ENCODE peak calls at places on chromosomes 13 and 19, in five cellular contexts. One of them, this sample, is unnamed. For H3K36me3, the result is how much of the 10 kb centered on the place peaks cover.

GRCh38 chr13:24038405-24038804 is 122.1 kb upstream of the SPATA13 start:
- DNase-seq in mammary epithelial cell: peak
- DNase-seq in pancreas: no peak
- DNase-seq in CD8-positive, alpha-beta memory T cell: no peak
- DNase-seq in cardiac muscle cell: no peak
- DNase-seq in this sample: no peak

GRCh38 chr19:16737909-16738308 is 18.3 kb downstream of the NWD1 start:
- DNase-seq in mammary epithelial cell: no peak
- DNase-seq in pancreas: no peak
- DNase-seq in CD8-positive, alpha-beta memory T cell: no peak
- DNase-seq in cardiac muscle cell: no peak
- DNase-seq in this sample: no peak

GRCh38 chr19:43560687-43561086 is 14.6 kb downstream of the XRCC1 start:
- DNase-seq in mammary epithelial cell: no peak
- DNase-seq in pancreas: no peak
- DNase-seq in CD8-positive, alpha-beta memory T cell: no peak
- DNase-seq in cardiac muscle cell: no peak
- DNase-seq in this sample: peak

GRCh38 chr19:48390188-48391099 is 907 bp downstream of the KDELR1 start:
- DNase-seq in mammary epithelial cell: peak
- DNase-seq in pancreas: peak
- DNase-seq in CD8-positive, alpha-beta memory T cell: peak
- DNase-seq in cardiac muscle cell: peak
- DNase-seq in this sample: peak

GRCh38 chr19:18975011-18975410 is 34.0 kb upstream of the HOMER3 start:
- DNase-seq in mammary epithelial cell: peak
- DNase-seq in pancreas: no peak
- DNase-seq in CD8-positive, alpha-beta memory T cell: no peak
- DNase-seq in cardiac muscle cell: no peak
- DNase-seq in this sample: no peak

GRCh38 chr19:57803594-57804325 is 11.0 kb downstream of the ZNF552 start:
- DNase-seq in mammary epithelial cell: peak
- DNase-seq in pancreas: no peak
- DNase-seq in CD8-positive, alpha-beta memory T cell: no peak
- DNase-seq in cardiac muscle cell: peak
- DNase-seq in this sample: peak

GRCh38 chr13:104593693-104594092 is 1527.5 kb upstream of the SLC10A2 start:
- DNase-seq in mammary epithelial cell: no peak
- DNase-seq in pancreas: no peak
- DNase-seq in CD8-positive, alpha-beta memory T cell: no peak
- DNase-seq in cardiac muscle cell: no peak
- DNase-seq in this sample: no peak

GRCh38 chr13:75175575-75175974 is 306.4 kb downstream of the TBC1D4 start:
- DNase-seq in mammary epithelial cell: no peak
- DNase-seq in pancreas: no peak
- DNase-seq in CD8-positive, alpha-beta memory T cell: no peak
- DNase-seq in cardiac muscle cell: no peak
- DNase-seq in this sample: no peak

GRCh38 chr13:110644892-110645521 is 29.7 kb downstream of the NAXD start:
- DNase-seq in mammary epithelial cell: peak
- DNase-seq in pancreas: peak
- DNase-seq in CD8-positive, alpha-beta memory T cell: peak
- DNase-seq in cardiac muscle cell: peak
- DNase-seq in this sample: peak

GRCh38 chr19:18418725-18419194 is 438 bp upstream of the SSBP4 start:
- DNase-seq in mammary epithelial cell: no peak
- DNase-seq in pancreas: no peak
- DNase-seq in CD8-positive, alpha-beta memory T cell: peak
- DNase-seq in cardiac muscle cell: no peak
- DNase-seq in this sample: no peak

GRCh38 chr19:16017138-16017490 is 59.2 kb upstream of the TPM4 start:
- DNase-seq in mammary epithelial cell: no peak
- DNase-seq in pancreas: no peak
- DNase-seq in CD8-positive, alpha-beta memory T cell: no peak
- DNase-seq in cardiac muscle cell: no peak
- DNase-seq in this sample: no peak

GRCh38 chr19:58477130-58477529 is 978 bp downstream of the ZNF446 start:
- DNase-seq in mammary epithelial cell: no peak
- DNase-seq in pancreas: no peak
- DNase-seq in CD8-positive, alpha-beta memory T cell: peak
- DNase-seq in cardiac muscle cell: no peak
- DNase-seq in this sample: no peak

GRCh38 chr13:102240110-102240509 is 161.7 kb downstream of the FGF14 start:
- DNase-seq in mammary epithelial cell: no peak
- DNase-seq in pancreas: no peak
- DNase-seq in CD8-positive, alpha-beta memory T cell: no peak
- DNase-seq in cardiac muscle cell: no peak
- DNase-seq in this sample: no peak

GRCh38 chr13:77207943-77208342 is 119.0 kb downstream of the MYCBP2 start:
- DNase-seq in mammary epithelial cell: peak
- DNase-seq in pancreas: no peak
- DNase-seq in CD8-positive, alpha-beta memory T cell: no peak
- DNase-seq in cardiac muscle cell: no peak
- DNase-seq in this sample: no peak

GRCh38 chr19:14337510-14337909 is 43.7 kb upstream of the ADGRE5 start:
- DNase-seq in mammary epithelial cell: no peak
- DNase-seq in pancreas: no peak
- DNase-seq in CD8-positive, alpha-beta memory T cell: peak
- DNase-seq in cardiac muscle cell: no peak
- DNase-seq in this sample: no peak

GRCh38 chr13:35994131-35994966 is 136.8 kb downstream of the DCLK1 start:
- DNase-seq in mammary epithelial cell: peak
- DNase-seq in pancreas: peak
- DNase-seq in CD8-positive, alpha-beta memory T cell: no peak
- DNase-seq in cardiac muscle cell: no peak
- DNase-seq in this sample: no peak

GRCh38 chr13:18962168-18962734 is 219.4 kb downstream of the TUBA3C start:
- DNase-seq in mammary epithelial cell: no peak
- DNase-seq in pancreas: no peak
- DNase-seq in CD8-positive, alpha-beta memory T cell: no peak
- DNase-seq in cardiac muscle cell: no peak
- DNase-seq in this sample: no peak

GRCh38 chr13:51034906-51035305 is 76.2 kb downstream of the C13orf42 start:
- DNase-seq in mammary epithelial cell: no peak
- DNase-seq in pancreas: no peak
- DNase-seq in CD8-positive, alpha-beta memory T cell: no peak
- DNase-seq in cardiac muscle cell: no peak
- DNase-seq in this sample: no peak

GRCh38 chr13:51032831-51033230 is 78.2 kb downstream of the C13orf42 start:
- DNase-seq in mammary epithelial cell: no peak
- DNase-seq in pancreas: no peak
- DNase-seq in CD8-positive, alpha-beta memory T cell: no peak
- DNase-seq in cardiac muscle cell: no peak
- DNase-seq in this sample: no peak

GRCh38 chr13:51040431-51040830 is 70.6 kb downstream of the C13orf42 start:
- DNase-seq in mammary epithelial cell: no peak
- DNase-seq in pancreas: no peak
- DNase-seq in CD8-positive, alpha-beta memory T cell: no peak
- DNase-seq in cardiac muscle cell: no peak
- DNase-seq in this sample: no peak

GRCh38 chr13:51033431-51034185 is 77.5 kb downstream of the C13orf42 start:
- DNase-seq in mammary epithelial cell: no peak
- DNase-seq in pancreas: no peak
- DNase-seq in CD8-positive, alpha-beta memory T cell: no peak
- DNase-seq in cardiac muscle cell: no peak
- DNase-seq in this sample: no peak

GRCh38 chr13:51035469-51035868 is 75.6 kb downstream of the C13orf42 start:
- DNase-seq in mammary epithelial cell: no peak
- DNase-seq in pancreas: no peak
- DNase-seq in CD8-positive, alpha-beta memory T cell: no peak
- DNase-seq in cardiac muscle cell: no peak
- DNase-seq in this sample: no peak
- H3K36me3 ChIP-seq in mammary epithelial cell: under half
- H3K36me3 ChIP-seq in pancreas: under half
- H3K36me3 ChIP-seq in CD8-positive, alpha-beta memory T cell: under half
- H3K36me3 ChIP-seq in cardiac muscle cell: under half
- H3K36me3 ChIP-seq in this sample: under half

GRCh38 chr19:11172576-11172975 is 17.0 kb upstream of the SPC24 start:
- DNase-seq in mammary epithelial cell: no peak
- DNase-seq in pancreas: no peak
- DNase-seq in CD8-positive, alpha-beta memory T cell: no peak
- DNase-seq in cardiac muscle cell: no peak
- DNase-seq in this sample: no peak

GRCh38 chr19:11169896-11170678 is 14.5 kb upstream of the SPC24 start:
- DNase-seq in mammary epithelial cell: no peak
- DNase-seq in pancreas: no peak
- DNase-seq in CD8-positive, alpha-beta memory T cell: no peak
- DNase-seq in cardiac muscle cell: no peak
- DNase-seq in this sample: no peak

GRCh38 chr19:11173516-11174155 is 18.1 kb upstream of the SPC24 start:
- DNase-seq in mammary epithelial cell: no peak
- DNase-seq in pancreas: no peak
- DNase-seq in CD8-positive, alpha-beta memory T cell: no peak
- DNase-seq in cardiac muscle cell: no peak
- DNase-seq in this sample: no peak

GRCh38 chr19:11168568-11168967 is 13.0 kb upstream of the SPC24 start:
- DNase-seq in mammary epithelial cell: peak
- DNase-seq in pancreas: no peak
- DNase-seq in CD8-positive, alpha-beta memory T cell: no peak
- DNase-seq in cardiac muscle cell: no peak
- DNase-seq in this sample: no peak

DNA sequence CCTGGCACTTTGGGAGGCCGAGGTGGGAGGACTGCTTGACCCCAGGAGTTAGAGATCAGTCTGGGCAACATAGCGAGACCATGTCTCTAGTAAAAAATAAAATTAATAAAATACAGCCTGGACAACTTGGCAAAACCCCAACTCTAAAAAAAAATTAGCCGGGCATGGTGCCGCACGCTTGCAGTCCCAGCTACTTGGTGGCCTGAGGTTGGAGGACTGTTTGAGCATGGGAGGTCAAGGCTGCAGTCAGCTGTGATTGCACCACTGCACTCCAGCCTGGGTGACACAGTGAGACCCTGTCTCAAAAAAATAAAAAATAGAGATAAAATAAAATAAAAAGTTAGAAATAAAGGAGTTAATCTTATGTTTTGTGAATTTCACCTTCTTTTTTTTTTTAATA is 15.6 kb upstream of the SPC24 start:
- DNase-seq in mammary epithelial cell: no peak
- DNase-seq in pancreas: no peak
- DNase-seq in CD8-positive, alpha-beta memory T cell: no peak
- DNase-seq in cardiac muscle cell: no peak
- DNase-seq in this sample: no peak
- H3K27ac ChIP-seq in mammary epithelial cell: no peak
- H3K27ac ChIP-seq in pancreas: no peak
- H3K27ac ChIP-seq in CD8-positive, alpha-beta memory T cell: no peak
- H3K27ac ChIP-seq in cardiac muscle cell: no peak
- H3K27ac ChIP-seq in this sample: no peak

DNA sequence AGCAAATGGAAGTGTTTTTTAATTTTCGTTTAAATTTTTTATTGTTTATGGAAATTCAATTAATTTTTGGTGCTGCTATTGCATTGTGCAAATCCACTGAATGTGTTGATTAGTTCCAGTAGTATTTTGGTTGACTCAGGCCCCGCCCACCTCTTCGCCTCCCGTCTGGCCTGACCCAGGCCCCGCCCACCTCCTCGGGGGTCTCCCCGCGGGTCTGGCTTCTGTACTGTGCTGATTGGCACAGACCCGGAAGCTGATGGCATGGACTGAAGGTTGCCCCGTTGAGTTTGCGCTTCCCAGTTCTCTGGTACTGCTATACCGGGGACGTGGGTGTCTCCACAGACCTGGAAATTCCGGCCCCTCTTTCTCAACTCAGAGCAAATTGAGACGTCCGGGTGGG is 14.6 kb downstream of the ZNF701 start:
- DNase-seq in mammary epithelial cell: no peak
- DNase-seq in pancreas: no peak
- DNase-seq in CD8-positive, alpha-beta memory T cell: no peak
- DNase-seq in cardiac muscle cell: peak
- DNase-seq in this sample: peak
- H3K36me3 ChIP-seq in mammary epithelial cell: under half
- H3K36me3 ChIP-seq in pancreas: under half
- H3K36me3 ChIP-seq in CD8-positive, alpha-beta memory T cell: under half
- H3K36me3 ChIP-seq in cardiac muscle cell: under half
- H3K36me3 ChIP-seq in this sample: half or more

GRCh38 chr19:1473424-1473851 is 5.6 kb downstream of the C19orf25 start:
- DNase-seq in mammary epithelial cell: no peak
- DNase-seq in pancreas: no peak
- DNase-seq in CD8-positive, alpha-beta memory T cell: no peak
- DNase-seq in cardiac muscle cell: no peak
- DNase-seq in this sample: peak

GRCh38 chr19:1475751-1476437 is 3.1 kb downstream of the C19orf25 start:
- DNase-seq in mammary epithelial cell: no peak
- DNase-seq in pancreas: no peak
- DNase-seq in CD8-positive, alpha-beta memory T cell: no peak
- DNase-seq in cardiac muscle cell: no peak
- DNase-seq in this sample: no peak

GRCh38 chr19:1474011-1474764 is 4.8 kb downstream of the C19orf25 start:
- DNase-seq in mammary epithelial cell: no peak
- DNase-seq in pancreas: no peak
- DNase-seq in CD8-positive, alpha-beta memory T cell: no peak
- DNase-seq in cardiac muscle cell: no peak
- DNase-seq in this sample: no peak

GRCh38 chr19:1473056-1473400 is 6.0 kb downstream of the C19orf25 start:
- DNase-seq in mammary epithelial cell: no peak
- DNase-seq in pancreas: no peak
- DNase-seq in CD8-positive, alpha-beta memory T cell: no peak
- DNase-seq in cardiac muscle cell: no peak
- DNase-seq in this sample: no peak

GRCh38 chr19:1474765-1475351 is 4.2 kb downstream of the C19orf25 start:
- DNase-seq in mammary epithelial cell: no peak
- DNase-seq in pancreas: no peak
- DNase-seq in CD8-positive, alpha-beta memory T cell: no peak
- DNase-seq in cardiac muscle cell: no peak
- DNase-seq in this sample: no peak
- H3K27ac ChIP-seq in mammary epithelial cell: no peak
- H3K27ac ChIP-seq in pancreas: no peak
- H3K27ac ChIP-seq in CD8-positive, alpha-beta memory T cell: no peak
- H3K27ac ChIP-seq in cardiac muscle cell: no peak
- H3K27ac ChIP-seq in this sample: no peak

DNA sequence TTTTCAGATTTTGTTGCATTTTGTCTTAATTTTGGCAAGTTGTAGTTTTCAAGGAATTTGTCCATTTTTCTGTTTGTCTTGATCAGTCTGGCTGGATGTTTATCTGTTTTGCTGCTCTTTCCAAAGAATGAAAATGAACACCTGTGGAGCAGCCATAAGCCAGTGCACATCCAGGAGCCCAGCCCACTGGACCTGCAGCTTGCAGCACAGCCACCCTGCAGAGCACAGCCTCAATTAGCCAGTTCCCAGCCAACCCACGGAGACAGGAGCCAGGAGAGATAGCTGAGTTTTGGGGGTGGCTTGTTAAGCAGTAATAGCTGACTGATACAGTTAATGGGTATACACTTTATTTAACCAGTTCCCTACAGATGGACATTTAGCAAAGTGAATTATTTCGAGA is 38.0 kb upstream of the URI1 start:
- DNase-seq in mammary epithelial cell: no peak
- DNase-seq in pancreas: no peak
- DNase-seq in CD8-positive, alpha-beta memory T cell: no peak
- DNase-seq in cardiac muscle cell: no peak
- DNase-seq in this sample: no peak
- H3K36me3 ChIP-seq in mammary epithelial cell: under half
- H3K36me3 ChIP-seq in pancreas: under half
- H3K36me3 ChIP-seq in CD8-positive, alpha-beta memory T cell: under half
- H3K36me3 ChIP-seq in cardiac muscle cell: under half
- H3K36me3 ChIP-seq in this sample: under half

This sample was measured in left lung.